ENCODE peak calls at places on chromosomes 3 and 15, in seven cellular contexts. One of them, this sample, is unnamed.

GRCh38 chr3:57555316-57555715 is 758 bp upstream of the PDE12 start:
- DNase-seq in HepG2: peak
- DNase-seq in GM12891: peak
- DNase-seq in SK-N-SH: peak
- DNase-seq in K562: no peak
- DNase-seq in GM12878: no peak
- DNase-seq in H1: no peak
- DNase-seq in this sample: no peak

GRCh38 chr15:37078566-37078965 is 21.8 kb downstream of the MEIS2 start:
- DNase-seq in HepG2: no peak
- DNase-seq in GM12891: no peak
- DNase-seq in SK-N-SH: no peak
- DNase-seq in K562: no peak
- DNase-seq in GM12878: no peak
- DNase-seq in H1: no peak
- DNase-seq in this sample: no peak

GRCh38 chr3:63911395-63911900 is 735 bp downstream of the SCAANT1 start:
- DNase-seq in HepG2: no peak
- DNase-seq in GM12891: peak
- DNase-seq in SK-N-SH: no peak
- DNase-seq in K562: peak
- DNase-seq in GM12878: no peak
- DNase-seq in H1: no peak
- DNase-seq in this sample: no peak

GRCh38 chr3:150348500-150348899 is 59.6 kb upstream of the TSC22D2 start:
- DNase-seq in HepG2: peak
- DNase-seq in GM12891: no peak
- DNase-seq in SK-N-SH: no peak
- DNase-seq in K562: no peak
- DNase-seq in GM12878: no peak
- DNase-seq in H1: no peak
- DNase-seq in this sample: no peak

GRCh38 chr3:138232705-138233364 is 45.7 kb downstream of the ARMC8 start:
- DNase-seq in HepG2: no peak
- DNase-seq in GM12891: no peak
- DNase-seq in SK-N-SH: no peak
- DNase-seq in K562: no peak
- DNase-seq in GM12878: no peak
- DNase-seq in H1: no peak
- DNase-seq in this sample: no peak

GRCh38 chr15:70569718-70570231 is 193.6 kb downstream of the UACA start:
- DNase-seq in HepG2: peak
- DNase-seq in GM12891: no peak
- DNase-seq in SK-N-SH: no peak
- DNase-seq in K562: no peak
- DNase-seq in GM12878: no peak
- DNase-seq in H1: no peak
- DNase-seq in this sample: no peak

GRCh38 chr15:48781002-48781401 is 29.9 kb downstream of the CEP152 start:
- DNase-seq in HepG2: no peak
- DNase-seq in GM12891: no peak
- DNase-seq in SK-N-SH: no peak
- DNase-seq in K562: no peak
- DNase-seq in GM12878: no peak
- DNase-seq in H1: no peak
- DNase-seq in this sample: no peak

GRCh38 chr3:7728566-7729519 is 772.8 kb upstream of the LMCD1 start:
- DNase-seq in HepG2: no peak
- DNase-seq in GM12891: no peak
- DNase-seq in SK-N-SH: no peak
- DNase-seq in K562: no peak
- DNase-seq in GM12878: no peak
- DNase-seq in H1: no peak
- DNase-seq in this sample: no peak

GRCh38 chr3:190883973-190884832 is 21.7 kb upstream of the GMNC start:
- DNase-seq in HepG2: peak
- DNase-seq in GM12891: peak
- DNase-seq in SK-N-SH: peak
- DNase-seq in K562: peak
- DNase-seq in GM12878: no peak
- DNase-seq in H1: peak
- DNase-seq in this sample: no peak

GRCh38 chr3:171228228-171228627 is 201.7 kb upstream of the SLC2A2 start:
- DNase-seq in HepG2: peak
- DNase-seq in GM12891: no peak
- DNase-seq in SK-N-SH: no peak
- DNase-seq in K562: no peak
- DNase-seq in GM12878: no peak
- DNase-seq in H1: no peak
- DNase-seq in this sample: no peak

GRCh38 chr3:150890831-150891230 is 14.4 kb downstream of the MINDY4B start:
- DNase-seq in HepG2: no peak
- DNase-seq in GM12891: no peak
- DNase-seq in SK-N-SH: no peak
- DNase-seq in K562: no peak
- DNase-seq in GM12878: no peak
- DNase-seq in H1: no peak
- DNase-seq in this sample: no peak

GRCh38 chr15:81000144-81000625 is 538 bp upstream of the TLNRD1 start:
- DNase-seq in HepG2: peak
- DNase-seq in GM12891: no peak
- DNase-seq in SK-N-SH: no peak
- DNase-seq in K562: peak
- DNase-seq in GM12878: no peak
- DNase-seq in H1: no peak
- DNase-seq in this sample: no peak

GRCh38 chr15:81002254-81003022 is 1.7 kb downstream of the TLNRD1 start:
- DNase-seq in HepG2: no peak
- DNase-seq in GM12891: no peak
- DNase-seq in SK-N-SH: no peak
- DNase-seq in K562: no peak
- DNase-seq in GM12878: no peak
- DNase-seq in H1: no peak
- DNase-seq in this sample: no peak

GRCh38 chr15:81000626-81001179 is at the start of gene TLNRD1:
- DNase-seq in HepG2: peak
- DNase-seq in GM12891: peak
- DNase-seq in SK-N-SH: peak
- DNase-seq in K562: peak
- DNase-seq in GM12878: no peak
- DNase-seq in H1: no peak
- DNase-seq in this sample: peak

GRCh38 chr15:81002004-81002253 is 1.2 kb downstream of the TLNRD1 start:
- DNase-seq in HepG2: no peak
- DNase-seq in GM12891: no peak
- DNase-seq in SK-N-SH: peak
- DNase-seq in K562: no peak
- DNase-seq in GM12878: no peak
- DNase-seq in H1: no peak
- DNase-seq in this sample: peak

DNA sequence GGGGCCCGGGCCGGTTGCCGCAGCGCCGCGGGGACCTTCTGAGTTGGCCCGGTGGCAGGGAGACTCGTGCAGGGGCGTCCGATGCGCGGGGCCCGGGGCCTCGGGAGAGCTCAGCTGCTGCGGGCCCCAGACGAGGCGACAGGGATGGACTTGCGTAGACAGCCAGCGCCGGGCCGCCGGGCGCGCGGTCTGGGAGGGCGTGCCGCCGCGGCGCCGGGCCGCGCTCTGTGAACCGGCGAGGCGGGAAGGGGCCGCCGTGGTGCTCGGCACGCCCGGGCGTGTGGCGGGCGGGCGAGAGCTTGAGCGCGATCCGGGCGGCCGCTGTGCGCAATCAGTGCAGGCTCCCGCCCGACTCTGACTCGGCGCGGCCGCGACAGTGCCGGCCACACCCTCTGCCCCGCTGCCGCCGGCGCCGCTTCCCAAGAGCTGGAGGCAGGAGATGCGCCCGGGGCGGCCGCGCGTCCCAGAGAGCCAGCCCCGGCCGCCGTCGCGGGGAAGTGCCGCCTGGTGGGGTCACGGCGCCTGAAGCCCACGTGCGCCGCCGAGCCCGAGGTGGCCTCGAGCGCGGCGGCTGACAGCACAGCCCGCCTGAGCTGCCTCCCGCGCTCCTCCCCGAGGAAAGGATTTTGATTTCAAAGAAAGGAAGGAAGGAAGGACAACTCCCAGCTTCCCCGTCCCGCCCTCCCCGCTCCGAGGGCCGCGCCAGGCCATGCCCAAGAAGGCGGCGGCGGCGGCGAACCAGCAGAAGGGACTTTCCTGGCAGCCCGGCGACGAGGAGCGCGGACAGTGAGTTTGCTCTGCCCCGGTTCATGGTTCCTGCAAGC is 669 bp downstream of the TLNRD1 start:
- DNase-seq in HepG2: no peak
- DNase-seq in GM12891: no peak
- DNase-seq in SK-N-SH: peak
- DNase-seq in K562: peak
- DNase-seq in GM12878: no peak
- DNase-seq in H1: no peak
- DNase-seq in this sample: peak
- TF ChIP-seq TAF1 in HepG2: no peak
- TF ChIP-seq TAF1 in GM12891: no peak
- TF ChIP-seq TAF1 in SK-N-SH: no peak
- TF ChIP-seq TAF1 in K562: no peak
- TF ChIP-seq TAF1 in GM12878: no peak
- TF ChIP-seq TAF1 in H1: peak
- TF ChIP-seq TAF1 in this sample: no peak

GRCh38 chr3:120448707-120449650 is 1.8 kb downstream of the FSTL1 start:
- DNase-seq in HepG2: no peak
- DNase-seq in GM12891: no peak
- DNase-seq in SK-N-SH: no peak
- DNase-seq in K562: no peak
- DNase-seq in GM12878: no peak
- DNase-seq in H1: no peak
- DNase-seq in this sample: no peak
- TF ChIP-seq POLR2AphosphoS5 in HepG2: no peak
- TF ChIP-seq POLR2AphosphoS5 in GM12891: no peak
- TF ChIP-seq POLR2AphosphoS5 in SK-N-SH: no peak
- TF ChIP-seq POLR2AphosphoS5 in K562: no peak
- TF ChIP-seq POLR2AphosphoS5 in GM12878: no peak
- TF ChIP-seq POLR2AphosphoS5 in H1: no peak
- TF ChIP-seq POLR2AphosphoS5 in this sample: no peak

GRCh38 chr3:122257951-122258350 is 67.1 kb upstream of the CSTA start:
- DNase-seq in HepG2: no peak
- DNase-seq in GM12891: no peak
- DNase-seq in SK-N-SH: no peak
- DNase-seq in K562: no peak
- DNase-seq in GM12878: no peak
- DNase-seq in H1: no peak
- DNase-seq in this sample: no peak

GRCh38 chr3:122263058-122263457 is 62.0 kb upstream of the CSTA start:
- DNase-seq in HepG2: no peak
- DNase-seq in GM12891: no peak
- DNase-seq in SK-N-SH: no peak
- DNase-seq in K562: no peak
- DNase-seq in GM12878: no peak
- DNase-seq in H1: peak
- DNase-seq in this sample: no peak

GRCh38 chr3:122260206-122260605 is 64.8 kb upstream of the CSTA start:
- DNase-seq in HepG2: no peak
- DNase-seq in GM12891: no peak
- DNase-seq in SK-N-SH: no peak
- DNase-seq in K562: no peak
- DNase-seq in GM12878: no peak
- DNase-seq in H1: no peak
- DNase-seq in this sample: no peak

GRCh38 chr3:122255757-122256439 is 69.2 kb upstream of the CSTA start:
- DNase-seq in HepG2: peak
- DNase-seq in GM12891: no peak
- DNase-seq in SK-N-SH: no peak
- DNase-seq in K562: no peak
- DNase-seq in GM12878: no peak
- DNase-seq in H1: no peak
- DNase-seq in this sample: no peak

DNA sequence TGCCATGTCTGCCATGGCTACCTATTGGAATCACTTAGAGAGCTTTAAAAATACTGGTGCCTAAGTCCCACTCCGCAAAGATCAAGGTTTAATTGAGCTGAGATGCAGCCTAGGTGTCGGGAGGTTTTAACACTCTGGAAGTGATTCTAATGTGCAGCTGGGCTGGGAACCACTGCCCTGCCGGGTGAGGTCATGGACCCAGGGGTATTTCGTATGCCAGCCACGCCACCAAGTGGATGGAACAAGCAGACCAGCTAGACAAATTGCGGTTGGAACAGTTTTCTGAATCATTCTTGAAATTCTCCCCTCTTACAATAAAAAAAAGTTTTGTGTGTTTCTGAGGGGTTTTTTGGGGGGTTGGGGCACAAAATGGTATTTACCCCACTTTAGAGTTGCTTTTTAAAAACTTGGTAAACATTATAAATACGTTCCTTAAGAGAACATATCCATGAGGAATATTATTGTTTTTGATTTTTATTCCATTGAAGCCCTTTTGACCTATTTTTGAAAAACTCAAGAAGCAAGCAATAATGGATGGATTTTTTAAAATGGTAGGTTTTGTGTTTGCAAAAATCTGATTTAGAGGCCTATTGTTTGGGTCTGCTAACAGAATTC is 66.2 kb upstream of the CSTA start:
- DNase-seq in HepG2: peak
- DNase-seq in GM12891: peak
- DNase-seq in SK-N-SH: peak
- DNase-seq in K562: peak
- DNase-seq in GM12878: peak
- DNase-seq in H1: peak
- DNase-seq in this sample: peak
- TF ChIP-seq TAF1 in HepG2: no peak
- TF ChIP-seq TAF1 in GM12891: no peak
- TF ChIP-seq TAF1 in SK-N-SH: no peak
- TF ChIP-seq TAF1 in K562: no peak
- TF ChIP-seq TAF1 in GM12878: peak
- TF ChIP-seq TAF1 in H1: no peak
- TF ChIP-seq TAF1 in this sample: no peak

DNA sequence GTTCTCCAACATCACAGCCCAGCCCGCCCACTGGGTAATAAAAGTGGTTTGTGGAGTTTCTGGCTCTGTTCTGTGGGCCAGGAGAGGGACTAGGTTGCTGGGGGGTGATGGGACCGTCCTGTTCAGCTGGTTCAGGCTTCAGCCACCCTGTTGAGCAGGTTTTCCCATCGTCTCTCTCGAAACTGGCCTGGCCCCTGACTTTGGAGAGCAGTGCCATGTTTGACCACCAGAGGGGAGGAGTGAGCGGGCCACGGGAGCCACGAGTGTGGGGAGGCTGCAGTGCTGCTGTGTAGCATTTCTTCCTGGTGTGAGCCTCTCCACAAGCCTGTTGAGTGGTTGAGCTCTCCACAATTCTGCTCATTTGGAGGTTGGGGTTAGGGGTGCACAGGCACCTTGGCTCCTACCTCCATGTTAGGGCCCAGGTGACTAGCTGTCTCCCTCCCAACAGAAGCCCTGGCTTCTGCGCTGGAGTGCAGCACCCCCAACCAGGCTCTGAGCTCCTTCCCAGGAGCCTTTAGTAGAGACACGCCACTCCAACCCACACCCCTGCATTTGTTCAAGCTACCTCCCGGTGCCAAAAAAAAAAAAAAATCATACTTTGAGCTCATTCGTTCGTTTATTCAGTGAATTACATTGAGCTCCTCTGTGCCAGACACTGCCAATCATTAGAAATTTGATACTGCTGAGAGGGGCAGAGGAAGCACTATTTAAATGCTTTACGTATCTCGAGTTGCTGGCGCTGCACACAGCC is 13.9 kb downstream of the SPINT1 start:
- DNase-seq in HepG2: peak
- DNase-seq in GM12891: peak
- DNase-seq in SK-N-SH: peak
- DNase-seq in K562: peak
- DNase-seq in GM12878: no peak
- DNase-seq in H1: no peak
- DNase-seq in this sample: peak
- TF ChIP-seq POLR2AphosphoS5 in HepG2: no peak
- TF ChIP-seq POLR2AphosphoS5 in GM12891: no peak
- TF ChIP-seq POLR2AphosphoS5 in SK-N-SH: no peak
- TF ChIP-seq POLR2AphosphoS5 in K562: no peak
- TF ChIP-seq POLR2AphosphoS5 in GM12878: no peak
- TF ChIP-seq POLR2AphosphoS5 in H1: peak
- TF ChIP-seq POLR2AphosphoS5 in this sample: no peak

This sample was measured in GM12892.